ENCODE peak calls at places on chromosome 4, in seven cellular contexts. A, G, N, K, R, Y and V are unnamed samples.

GRCh38 chr4:147928400-147928799 is 196.5 kb downstream of the ARHGAP10 start:
- DNase-seq in Y (no peak), K (no peak), A (no peak), R (no peak), G (no peak), N (no peak), V (no peak)

GRCh38 chr4:67680568-67681222 is 20.3 kb downstream of the UBA6 start:
- DNase-seq in G (no peak), Y (no peak), A (no peak), K (no peak), N (no peak), R (no peak), V (no peak)

GRCh38 chr4:42104521-42104920 is 47.9 kb downstream of the BEND4 start:
- DNase-seq in R (no peak), K (no peak), N (no peak), Y (no peak), A (no peak), G (no peak), V (no peak)

GRCh38 chr4:4880492-4880891 is 21.0 kb downstream of the MSX1 start:
- DNase-seq in N (no peak), G (no peak), Y (no peak), A (no peak), R (no peak), K (no peak), V (no peak)

GRCh38 chr4:75612306-75612705 is 18.0 kb downstream of the CDKL2 start:
- DNase-seq in G (no peak), K (no peak), A (no peak), N (no peak), Y (no peak), R (no peak), V (no peak)

GRCh38 chr4:36222702-36223101 is 21.6 kb downstream of the ARAP2 start:
- DNase-seq in Y (no peak), A (no peak), N (no peak), R (no peak), K (no peak), G (no peak), V (no peak)

GRCh38 chr4:48949518-48950207 is 36.4 kb upstream of the CWH43 start:
- DNase-seq in Y (no peak), G (no peak), R (no peak), K (no peak), N (no peak), A (no peak), V (no peak)

GRCh38 chr4:68256284-68256683 is 10.8 kb upstream of the TMPRSS11B start:
- DNase-seq in A (no peak), Y (no peak), K (no peak), G (no peak), N (no peak), R (no peak), V (no peak)

GRCh38 chr4:157587681-157588423 is 367.3 kb downstream of the GRIA2 start:
- DNase-seq in Y (no peak), G (no peak), R (no peak), A (no peak), K (no peak), N (no peak), V (no peak)

GRCh38 chr4:185811509-185812364 is at the start of gene SORBS2:
- DNase-seq in N (peak; percentile 74), Y (no peak), G (peak; percentile 76), R (no peak), A (no peak), K (no peak), V (no peak)

GRCh38 chr4:48109413-48110263 is 24.4 kb downstream of the TXK start:
- DNase-seq in G (peak; percentile 27), R (no peak), Y (peak; percentile 33), K (no peak), N (no peak), A (no peak), V (no peak)

GRCh38 chr4:141560056-141560455 is 76.3 kb upstream of the IL15 start:
- DNase-seq in A (no peak), N (no peak), R (no peak), Y (no peak), G (no peak), K (no peak), V (no peak)

GRCh38 chr4:57308301-57308700 is 198.1 kb upstream of the IGFBP7 start:
- DNase-seq in Y (no peak), N (no peak), A (no peak), K (no peak), G (no peak), R (no peak), V (no peak)

GRCh38 chr4:128228021-128228571 is 59.5 kb downstream of the PGRMC2 start:
- DNase-seq in Y (no peak), R (no peak), A (no peak), G (peak; percentile 86), N (no peak), K (no peak), V (no peak)

GRCh38 chr4:144562019-144562740 is 83.8 kb upstream of the HHIP start:
- DNase-seq in N (no peak), Y (no peak), R (no peak), K (no peak), G (no peak), A (no peak), V (no peak)

GRCh38 chr4:182925298-182925738 is 8.1 kb upstream of the DCTD start:
- DNase-seq in A (peak; percentile 66), G (no peak), N (peak; percentile 77), R (peak; percentile 50), K (peak; percentile 54), Y (peak; percentile 27), V (peak; percentile 63)

GRCh38 chr4:159508917-159509500 is 406.1 kb downstream of the RAPGEF2 start:
- DNase-seq in G (no peak), R (no peak), K (no peak), A (no peak), Y (no peak), N (no peak), V (no peak)

GRCh38 chr4:83536649-83537352 is 893 bp downstream of the GPAT3 start:
- DNase-seq in K (no peak), A (no peak), N (peak; percentile 14), R (no peak), G (peak; percentile 4), Y (no peak), V (no peak)

GRCh38 chr4:177308125-177308524 is 1.5 kb upstream of the NEIL3 start:
- DNase-seq in Y (no peak), K (no peak), A (no peak), R (no peak), G (no peak), N (no peak), V (no peak)

GRCh38 chr4:8754634-8755589 is 116.7 kb downstream of the HMX1 start:
- DNase-seq in K (no peak), N (no peak), G (no peak), Y (no peak), R (no peak), A (no peak), V (peak; percentile 55)

GRCh38 chr4:7195546-7196282 is 3.4 kb downstream of the SORCS2 start:
- DNase-seq in Y (no peak), K (peak; percentile 18), G (no peak), A (no peak), R (no peak), N (no peak), V (peak; percentile 17)

GRCh38 chr4:51851090-51851936 is 8.4 kb downstream of the DCUN1D4 start:
- DNase-seq in A (no peak), Y (no peak), N (no peak), K (no peak), G (no peak), R (no peak), V (no peak)

GRCh38 chr4:38583102-38583501 is 80.9 kb upstream of the KLF3 start:
- DNase-seq in R (no peak), K (no peak), N (no peak), G (no peak), Y (no peak), A (no peak), V (no peak)

GRCh38 chr4:16082424-16083216 is 1.2 kb downstream of the PROM1 start:
- DNase-seq in Y (peak; percentile 20), A (no peak), G (no peak), K (no peak), R (peak; percentile 47), N (peak; percentile 54), V (peak; percentile 62)

DNA sequence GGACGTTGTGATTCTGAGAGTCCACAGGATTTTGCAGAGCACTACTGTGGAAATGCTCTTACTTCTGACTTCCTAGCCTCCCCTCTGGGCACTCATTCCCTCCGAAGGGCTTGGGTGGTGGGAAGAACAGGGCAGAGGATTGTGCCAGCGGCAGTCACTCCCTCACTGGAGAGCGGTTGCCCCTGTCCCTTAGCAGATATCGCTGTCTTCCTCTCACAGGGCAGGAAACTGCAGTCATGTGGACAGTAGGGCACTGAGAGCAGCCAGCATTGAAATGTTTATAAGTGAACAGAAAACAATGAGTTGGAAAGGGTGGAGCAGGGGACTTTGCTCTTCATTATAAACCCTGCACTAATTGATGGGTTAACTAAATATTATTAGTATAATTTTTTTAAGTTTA is 24.7 kb upstream of the SGMS2 start:
- DNase-seq in G (no peak), Y (no peak), K (peak; percentile 33), R (no peak), N (peak; percentile 59), A (no peak), V (no peak)
- H3K4me3 ChIP-seq in G (no peak overlapping the region), Y (no peak overlapping the region), K (peak overlapping the region; percentile 14), R (no peak overlapping the region), N (peak overlapping the region; percentile 22), A (peak overlapping the region; percentile 32), V (no peak overlapping the region)

GRCh38 chr4:271492-272103 is 33.7 kb downstream of the ZNF732 start:
- DNase-seq in R (no peak), K (no peak), G (no peak), Y (no peak), A (no peak), N (no peak), V (no peak)
- H3K9me3 ChIP-seq in R (peaks cover 2% of the 10 kb centered on the region), K (peaks cover 17% of the 10 kb centered on the region), G (no peaks in the 10 kb centered on the region), Y (peaks cover 34% of the 10 kb centered on the region), A (peaks cover 100% of the 10 kb centered on the region), N (peaks cover 88% of the 10 kb centered on the region), V (no peaks in the 10 kb centered on the region)

GRCh38 chr4:153485374-153485773 is 19.2 kb downstream of the TMEM131L start:
- DNase-seq in A (no peak), Y (no peak), K (no peak), R (no peak), N (no peak), G (no peak), V (no peak)
- H3K4me1 ChIP-seq in A (peaks cover 69% of the 10 kb centered on the region), Y (peaks cover 23% of the 10 kb centered on the region), K (peaks cover 46% of the 10 kb centered on the region), R (peaks cover 14% of the 10 kb centered on the region), N (peaks cover 43% of the 10 kb centered on the region), G (no peaks in the 10 kb centered on the region), V (no peaks in the 10 kb centered on the region)

DNA sequence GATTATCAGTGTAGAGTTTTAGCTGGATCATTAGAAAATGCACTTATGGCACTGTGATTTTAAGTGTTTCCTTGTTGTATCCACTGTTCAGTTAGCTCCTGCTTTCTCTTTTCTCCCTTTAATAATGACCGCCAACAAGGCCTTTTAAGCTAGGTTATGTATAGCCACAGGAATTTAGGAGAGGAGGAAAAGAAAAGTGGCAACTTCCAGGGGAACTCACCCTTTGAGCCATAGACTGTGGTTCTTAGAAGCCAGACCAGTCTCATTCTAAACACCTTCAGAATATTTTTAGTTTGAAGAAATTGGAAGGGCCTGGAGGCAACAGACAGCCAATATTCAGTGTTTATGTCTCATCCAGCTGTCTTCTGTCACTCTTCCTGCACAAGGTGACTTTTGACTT is 6.1 kb downstream of the FGF2 start:
- DNase-seq in A (no peak), R (no peak), K (no peak), G (no peak), Y (no peak), N (no peak), V (no peak)
- H3K4me3 ChIP-seq in A (no peak overlapping the region), R (no peak overlapping the region), K (no peak overlapping the region), G (no peak overlapping the region), Y (no peak overlapping the region), N (no peak overlapping the region), V (no peak overlapping the region)

GRCh38 chr4:173666-174314 is 49.5 kb downstream of the ZNF718 start:
- DNase-seq in N (no peak), A (no peak), G (no peak), Y (no peak), R (peak; percentile 45), K (no peak), V (no peak)
- H3K9me3 ChIP-seq in N (peaks cover 73% of the 10 kb centered on the region), A (peaks cover 99% of the 10 kb centered on the region), G (no peaks in the 10 kb centered on the region), Y (peaks cover 13% of the 10 kb centered on the region), R (no peaks in the 10 kb centered on the region), K (peaks cover 23% of the 10 kb centered on the region), V (peaks cover 24% of the 10 kb centered on the region)